ENCODE peak calls at places on chromosomes 6 and 20, in eight cellular contexts. One of them, this sample, is unnamed.

GRCh38 chr20:49446808-49447207 is 35.7 kb downstream of the KCNB1 start:
- DNase-seq in GM12865: no peak
- DNase-seq in neural crest cell: peak
- DNase-seq in NCI-H748 treated with DMSO at 0.1 percent for 48 hours: no peak
- DNase-seq in GM12892: no peak
- DNase-seq in activated CD8-positive, alpha-beta memory T cell treated with anti-CD3 and anti-CD28 coated beads for 48 hours: no peak
- DNase-seq in LoVo: no peak
- DNase-seq in stromal cell of bone marrow: peak
- DNase-seq in this sample: no peak

GRCh38 chr6:51139841-51140462 is 321.3 kb downstream of the TFAP2B start:
- DNase-seq in GM12892: no peak
- DNase-seq in stromal cell of bone marrow: no peak
- DNase-seq in GM12865: no peak
- DNase-seq in NCI-H748 treated with DMSO at 0.1 percent for 48 hours: no peak
- DNase-seq in LoVo: no peak
- DNase-seq in activated CD8-positive, alpha-beta memory T cell treated with anti-CD3 and anti-CD28 coated beads for 48 hours: no peak
- DNase-seq in neural crest cell: no peak
- DNase-seq in this sample: no peak

GRCh38 chr6:149293244-149293643 is 24.3 kb upstream of the TAB2 start:
- DNase-seq in GM12892: no peak
- DNase-seq in NCI-H748 treated with DMSO at 0.1 percent for 48 hours: no peak
- DNase-seq in GM12865: no peak
- DNase-seq in stromal cell of bone marrow: no peak
- DNase-seq in LoVo: no peak
- DNase-seq in neural crest cell: no peak
- DNase-seq in activated CD8-positive, alpha-beta memory T cell treated with anti-CD3 and anti-CD28 coated beads for 48 hours: no peak
- DNase-seq in this sample: no peak

GRCh38 chr20:40668449-40669228 is 20.4 kb downstream of the MAFB start:
- DNase-seq in neural crest cell: no peak
- DNase-seq in NCI-H748 treated with DMSO at 0.1 percent for 48 hours: no peak
- DNase-seq in activated CD8-positive, alpha-beta memory T cell treated with anti-CD3 and anti-CD28 coated beads for 48 hours: no peak
- DNase-seq in LoVo: no peak
- DNase-seq in GM12892: no peak
- DNase-seq in stromal cell of bone marrow: no peak
- DNase-seq in GM12865: no peak
- DNase-seq in this sample: peak

GRCh38 chr6:110179406-110180227 is at the start of gene WASF1:
- DNase-seq in GM12865: peak
- DNase-seq in neural crest cell: peak
- DNase-seq in GM12892: peak
- DNase-seq in stromal cell of bone marrow: peak
- DNase-seq in activated CD8-positive, alpha-beta memory T cell treated with anti-CD3 and anti-CD28 coated beads for 48 hours: peak
- DNase-seq in LoVo: peak
- DNase-seq in NCI-H748 treated with DMSO at 0.1 percent for 48 hours: peak
- DNase-seq in this sample: peak

GRCh38 chr6:3808759-3809514 is 40.2 kb upstream of the FAM50B start:
- DNase-seq in NCI-H748 treated with DMSO at 0.1 percent for 48 hours: no peak
- DNase-seq in GM12892: no peak
- DNase-seq in activated CD8-positive, alpha-beta memory T cell treated with anti-CD3 and anti-CD28 coated beads for 48 hours: no peak
- DNase-seq in neural crest cell: no peak
- DNase-seq in LoVo: peak
- DNase-seq in stromal cell of bone marrow: peak
- DNase-seq in GM12865: no peak
- DNase-seq in this sample: peak

GRCh38 chr6:2432258-2432657 is 186.9 kb upstream of the GMDS start:
- DNase-seq in stromal cell of bone marrow: peak
- DNase-seq in LoVo: peak
- DNase-seq in GM12865: no peak
- DNase-seq in NCI-H748 treated with DMSO at 0.1 percent for 48 hours: no peak
- DNase-seq in neural crest cell: no peak
- DNase-seq in activated CD8-positive, alpha-beta memory T cell treated with anti-CD3 and anti-CD28 coated beads for 48 hours: no peak
- DNase-seq in GM12892: no peak
- DNase-seq in this sample: peak

GRCh38 chr6:4017847-4018193 is 61.1 kb downstream of the FAM217A start:
- DNase-seq in NCI-H748 treated with DMSO at 0.1 percent for 48 hours: peak
- DNase-seq in GM12892: no peak
- DNase-seq in GM12865: peak
- DNase-seq in stromal cell of bone marrow: no peak
- DNase-seq in LoVo: peak
- DNase-seq in activated CD8-positive, alpha-beta memory T cell treated with anti-CD3 and anti-CD28 coated beads for 48 hours: no peak
- DNase-seq in neural crest cell: no peak
- DNase-seq in this sample: no peak

GRCh38 chr6:490251-491037 is 98.9 kb downstream of the IRF4 start:
- DNase-seq in LoVo: no peak
- DNase-seq in GM12865: peak
- DNase-seq in GM12892: no peak
- DNase-seq in stromal cell of bone marrow: no peak
- DNase-seq in neural crest cell: no peak
- DNase-seq in NCI-H748 treated with DMSO at 0.1 percent for 48 hours: no peak
- DNase-seq in activated CD8-positive, alpha-beta memory T cell treated with anti-CD3 and anti-CD28 coated beads for 48 hours: no peak
- DNase-seq in this sample: no peak

GRCh38 chr6:37807656-37808055 is 11.9 kb upstream of the ZFAND3 start:
- DNase-seq in stromal cell of bone marrow: no peak
- DNase-seq in GM12892: no peak
- DNase-seq in neural crest cell: no peak
- DNase-seq in activated CD8-positive, alpha-beta memory T cell treated with anti-CD3 and anti-CD28 coated beads for 48 hours: no peak
- DNase-seq in NCI-H748 treated with DMSO at 0.1 percent for 48 hours: no peak
- DNase-seq in GM12865: no peak
- DNase-seq in LoVo: no peak
- DNase-seq in this sample: peak

This sample was measured in Caki2.